ENCODE peak calls at places on chromosomes 16 and 17, in four cellular contexts. Y is HFF-Myc, W is thoracic aorta, A is neuronal stem cell. D is an unnamed sample.
A peak's percentile ranks its signal among the peaks of the same experiment; 100 is the strongest.

GRCh38 chr16:50263940-50264929 is 2.1 kb upstream of the ADCY7 start:
- DNase-seq in W (no peak), A (no peak), Y (no peak), D (no peak)

GRCh38 chr16:27690604-27691003 is 140.7 kb downstream of the KATNIP start:
- DNase-seq in A (no peak), Y (no peak), W (no peak), D (no peak)

GRCh38 chr16:63481060-63481459 is 1444.8 kb upstream of the CDH8 start:
- DNase-seq in Y (no peak), A (no peak), W (no peak), D (no peak)

GRCh38 chr17:13750783-13751484 is 149.2 kb upstream of the HS3ST3A1 start:
- DNase-seq in A (no peak), W (no peak), Y (no peak), D (no peak)

GRCh38 chr16:70778901-70779309 is 22.1 kb downstream of the VAC14 start:
- DNase-seq in W (no peak), A (peak; percentile 75), Y (peak; percentile 88), D (no peak)

GRCh38 chr16:67632415-67633172 is 12.3 kb upstream of the CARMIL2 start:
- DNase-seq in W (no peak), A (no peak), Y (no peak), D (no peak)

GRCh38 chr17:58734811-58735210 is 20.8 kb upstream of the PPM1E start:
- DNase-seq in Y (no peak), W (no peak), A (no peak), D (no peak)

GRCh38 chr17:49442051-49442450 is 27.4 kb upstream of the PHB1 start:
- DNase-seq in W (no peak), A (no peak), Y (no peak), D (no peak)

GRCh38 chr16:55487048-55487803 is 8.2 kb downstream of the MMP2 start:
- DNase-seq in A (no peak), W (no peak), Y (peak; percentile 81), D (no peak)

GRCh38 chr17:21061971-21062526 is 19.2 kb upstream of the USP22 start:
- DNase-seq in A (no peak), Y (no peak), W (no peak), D (no peak)

GRCh38 chr16:85536073-85536410 is 77.1 kb upstream of the GSE1 start:
- DNase-seq in Y (no peak), W (no peak), A (no peak), D (no peak)

GRCh38 chr17:51640108-51640622 is 379.8 kb downstream of the UTP18 start:
- DNase-seq in Y (no peak), A (no peak), W (no peak), D (no peak)

GRCh38 chr16:86494565-86495356 is 15.6 kb upstream of the FOXF1 start:
- DNase-seq in Y (no peak), A (no peak), W (no peak), D (no peak)

GRCh38 chr17:67221062-67221998 is 23.7 kb downstream of the HELZ start:
- DNase-seq in A (no peak), Y (no peak), W (no peak), D (no peak)

GRCh38 chr17:2170023-2170422 is 115.1 kb downstream of the HIC1 start:
- DNase-seq in A (no peak), Y (no peak), W (no peak), D (no peak)

GRCh38 chr16:5069854-5070253 is 1.8 kb upstream of the ALG1 start:
- DNase-seq in Y (no peak), A (no peak), W (no peak), D (no peak)

GRCh38 chr16:84617068-84617630 is 729 bp downstream of the COTL1 start:
- DNase-seq in W (no peak), Y (no peak), A (no peak), D (no peak)

GRCh38 chr17:75720656-75721462 is at the start of gene ITGB4:
- DNase-seq in W (no peak), A (peak; percentile 21), Y (no peak), D (no peak)

GRCh38 chr17:66091440-66092080 is 100.4 kb downstream of the CEP112 start:
- DNase-seq in W (no peak), Y (no peak), A (no peak), D (no peak)

GRCh38 chr17:47224971-47225370 is 15.8 kb downstream of the MYL4 start:
- DNase-seq in Y (no peak), A (no peak), W (no peak), D (no peak)

GRCh38 chr16:47779201-47780016 is 318.3 kb downstream of the PHKB start:
- DNase-seq in Y (no peak), A (no peak), W (no peak), D (no peak)

GRCh38 chr17:66837226-66837625 is 2.3 kb downstream of the CACNG5 start:
- DNase-seq in Y (no peak), A (no peak), W (no peak), D (no peak)

GRCh38 chr17:4903051-4903818 is at the start of gene CHRNE:
- DNase-seq in W (peak; percentile 42), A (peak; percentile 72), Y (peak; percentile 62), D (no peak)

GRCh38 chr16:16933861-16934260 is 536.9 kb downstream of the XYLT1 start:
- DNase-seq in Y (no peak), W (no peak), A (no peak), D (no peak)

GRCh38 chr16:77963185-77964044 is 58.9 kb upstream of the CLEC3A start:
- DNase-seq in A (no peak), W (no peak), Y (no peak), D (no peak)

GRCh38 chr16:72952404-72953301 is 95.3 kb downstream of the ZFHX3 start:
- DNase-seq in Y (no peak), W (no peak), A (no peak), D (no peak)

GRCh38 chr16:30526137-30526822 is at the start of gene ZNF768:
- DNase-seq in A (peak; percentile 59), W (no peak), Y (no peak), D (no peak)

GRCh38 chr16:70681382-70682238 is 4.2 kb downstream of the MTSS2 start:
- DNase-seq in Y (no peak), W (no peak), A (no peak), D (no peak)

GRCh38 chr17:17570798-17571716 is 20.5 kb downstream of the PEMT start:
- DNase-seq in Y (no peak), A (no peak), W (no peak), D (no peak)

GRCh38 chr16:84806256-84806889 is 13.4 kb upstream of the CRISPLD2 start:
- DNase-seq in W (no peak), Y (peak; percentile 80), A (no peak), D (no peak)

GRCh38 chr17:15479697-15480096 is 12.3 kb upstream of the CDRT4 start:
- DNase-seq in Y (peak; percentile 81), W (no peak), A (no peak), D (no peak)

GRCh38 chr17:28324776-28325175 is 5.8 kb downstream of the TMEM97 start:
- DNase-seq in W (no peak), Y (no peak), A (no peak), D (no peak)

GRCh38 chr16:66935319-66936011 is at the start of gene CES2:
- DNase-seq in A (no peak), W (no peak), Y (no peak), D (no peak)

GRCh38 chr16:67286441-67287235 is 7.3 kb downstream of the PLEKHG4 start:
- DNase-seq in A (no peak), W (no peak), Y (no peak), D (no peak)

GRCh38 chr16:82182237-82183003 is 12.4 kb upstream of the MPHOSPH6 start:
- DNase-seq in W (no peak), Y (no peak), A (no peak), D (no peak)

GRCh38 chr17:6092182-6092922 is 22.2 kb downstream of the WSCD1 start:
- DNase-seq in W (no peak), A (no peak), Y (no peak), D (no peak)

GRCh38 chr16:57530531-57531252 is 5.7 kb downstream of the CCDC102A start:
- DNase-seq in W (no peak), A (no peak), Y (no peak), D (no peak)
- H3K4me3 ChIP-seq in W (no peak overlapping the region), A (no peak overlapping the region), Y (no peak overlapping the region), D (no peak overlapping the region)

DNA sequence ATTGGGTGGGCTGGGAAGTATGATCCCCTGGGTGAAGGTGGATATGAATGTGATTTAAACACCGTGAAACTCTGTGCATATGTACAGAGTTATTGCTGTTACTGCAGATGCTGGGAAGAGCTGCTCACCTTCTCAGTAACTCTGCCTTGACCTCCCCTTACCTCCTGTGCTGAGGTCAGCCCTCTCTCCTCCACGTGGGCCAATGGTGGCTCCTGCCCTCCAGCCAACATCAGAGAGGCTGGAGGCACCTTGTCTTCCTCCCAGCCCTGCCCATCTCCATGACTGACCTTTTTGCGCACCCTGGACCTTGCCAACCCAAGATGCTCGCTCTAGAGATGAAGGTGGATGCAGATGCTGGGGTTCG is 387 bp upstream of the ASB16 start:
- DNase-seq in A (no peak), Y (no peak), W (no peak), D (no peak)
- H3K4me3 ChIP-seq in A (no peak overlapping the region), Y (no peak overlapping the region), W (peak overlapping the region; percentile 78), D (no peak overlapping the region)

GRCh38 chr17:56678249-56679144 is 85.0 kb downstream of the NOG start:
- DNase-seq in W (no peak), Y (no peak), A (peak; percentile 27), D (no peak)
- H3K4me3 ChIP-seq in W (peak overlapping the region; percentile 46), Y (peak overlapping the region; percentile 19), A (no peak overlapping the region), D (peak overlapping the region; percentile 54)

DNA sequence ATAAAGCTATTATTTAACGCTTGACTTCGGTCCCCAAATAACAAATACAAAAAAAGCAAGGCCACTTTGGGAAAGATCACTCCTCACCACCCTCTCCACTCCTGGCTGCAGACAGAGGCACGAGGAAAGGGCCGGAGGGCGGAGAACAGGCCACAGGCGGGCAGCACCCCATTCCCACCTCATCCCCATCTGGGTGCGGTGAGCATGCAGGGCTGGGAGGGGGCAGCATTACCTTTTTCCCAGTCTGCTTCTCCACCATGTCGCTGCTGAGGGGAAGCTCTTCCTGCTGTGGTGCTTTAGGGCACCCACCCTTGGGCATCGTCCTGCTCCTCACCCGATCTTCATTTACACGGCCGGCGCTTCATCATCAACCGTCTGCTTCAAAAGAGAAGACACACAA is 99.2 kb downstream of the ZNF778 start:
- DNase-seq in Y (no peak), A (no peak), W (no peak), D (no peak)
- H3K4me3 ChIP-seq in Y (no peak overlapping the region), A (no peak overlapping the region), W (no peak overlapping the region), D (peak overlapping the region; percentile 6)

DNA sequence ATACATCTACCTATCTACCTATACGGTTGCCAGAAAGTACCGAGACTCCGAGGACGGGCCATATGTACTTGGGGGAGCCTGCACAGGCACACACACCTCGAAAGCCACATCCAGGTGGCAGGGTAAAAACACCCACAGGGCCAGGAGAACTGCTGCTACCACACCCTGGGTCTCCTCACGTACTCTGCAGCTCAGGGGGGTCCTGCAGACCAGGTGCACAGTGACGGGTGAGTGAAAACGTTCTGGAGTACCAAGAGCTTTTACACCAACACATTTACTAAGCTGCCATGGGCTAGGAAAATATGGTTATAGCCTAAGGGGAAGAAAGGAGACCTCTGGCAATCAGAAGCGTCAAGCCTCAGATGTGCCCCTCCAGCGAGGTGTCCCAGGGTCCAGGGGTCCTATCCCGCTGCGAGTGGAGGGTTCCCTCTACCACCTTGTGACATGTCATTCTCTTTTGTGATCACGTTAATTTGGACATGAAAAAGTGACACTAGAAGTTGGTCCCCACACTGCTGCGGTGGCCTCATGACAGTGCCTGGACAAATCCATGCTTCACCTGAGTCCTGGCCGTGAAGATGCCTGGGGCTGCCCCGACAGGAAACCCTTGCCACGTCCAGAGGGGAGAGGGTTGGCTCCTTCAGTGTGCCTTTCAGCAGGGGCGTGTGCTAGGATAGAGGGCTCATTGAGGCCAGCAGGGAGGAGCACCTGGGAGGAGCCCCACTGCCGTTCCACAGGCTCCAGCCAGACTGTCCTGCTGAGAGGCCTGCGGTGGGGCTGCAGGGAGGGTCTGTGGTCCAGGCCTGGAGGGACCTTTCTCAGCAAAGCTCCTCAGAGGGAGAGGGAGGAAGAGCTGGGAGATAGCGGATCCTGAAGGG is 1.8 kb downstream of the CANT1 start:
- DNase-seq in W (no peak), A (no peak), Y (no peak), D (no peak)
- H3K4me3 ChIP-seq in W (peak overlapping the region; percentile 89), A (peak overlapping the region; percentile 100), Y (peak overlapping the region; percentile 96), D (peak overlapping the region; percentile 80)